ENCODE peak calls at places on chromosomes 6 and 20, in five cellular contexts. E is heart right ventricle, T is fibroblast of lung, S is stomach, I is sigmoid colon. M is an unnamed sample.

GRCh38 chr20:19414600-19414999 is 202.2 kb downstream of the SLC24A3 start:
- DNase-seq in T (no peak), I (no peak), E (no peak), S (no peak), M (no peak)

GRCh38 chr6:72950114-72950860 is 275.0 kb downstream of the KHDC1L start:
- DNase-seq in T (peak; percentile 85), S (no peak), I (no peak), E (no peak), M (no peak)

GRCh38 chr6:55868910-55869479 is 6.4 kb downstream of the BMP5 start:
- DNase-seq in I (no peak), E (no peak), T (peak; percentile 72), S (no peak), M (no peak)

GRCh38 chr6:123962508-123962907 is 158.8 kb downstream of the NKAIN2 start:
- DNase-seq in I (no peak), S (peak; percentile 89), T (no peak), E (no peak), M (no peak)

GRCh38 chr6:156699017-156699421 is 78.2 kb upstream of the ARID1B start:
- DNase-seq in E (no peak), T (peak; percentile 86), I (no peak), S (no peak), M (no peak)

GRCh38 chr6:121506761-121507754 is 71.6 kb downstream of the GJA1 start:
- DNase-seq in E (no peak), I (no peak), T (peak; percentile 90), S (no peak), M (no peak)

GRCh38 chr20:4947817-4948559 is 53.3 kb downstream of the SLC23A2 start:
- DNase-seq in T (no peak), S (no peak), I (no peak), E (no peak), M (no peak)

GRCh38 chr6:96162711-96163120 is 146.9 kb downstream of the FUT9 start:
- DNase-seq in T (peak; percentile 46), E (no peak), I (no peak), S (no peak), M (no peak)

GRCh38 chr6:43544461-43544860 is 27.6 kb downstream of the POLR1C start:
- DNase-seq in E (no peak), S (no peak), I (no peak), T (no peak), M (no peak)

GRCh38 chr6:30752164-30752927 is 8.0 kb upstream of the IER3 start:
- DNase-seq in S (peak; percentile 83), E (peak; percentile 95), I (peak; percentile 98), T (peak; percentile 100), M (peak; percentile 99)

GRCh38 chr6:98041072-98041471 is 758.1 kb upstream of the MMS22L start:
- DNase-seq in E (no peak), I (no peak), T (peak; percentile 19), S (no peak), M (no peak)

GRCh38 chr6:105798057-105798456 is 288.1 kb upstream of the PRDM1 start:
- DNase-seq in T (peak; percentile 37), I (peak; percentile 72), E (no peak), S (no peak), M (no peak)

GRCh38 chr20:38434310-38434741 is 802 bp downstream of the SNHG17 start:
- DNase-seq in E (no peak), S (no peak), T (peak; percentile 18), I (no peak), M (no peak)

GRCh38 chr20:10622657-10623418 is 51.0 kb downstream of the JAG1 start:
- DNase-seq in E (peak; percentile 66), T (peak; percentile 91), S (no peak), I (peak; percentile 88), M (peak; percentile 82)

GRCh38 chr6:97215157-97215769 is 67.8 kb downstream of the MMS22L start:
- DNase-seq in S (no peak), I (no peak), T (peak; percentile 77), E (peak; percentile 10), M (peak; percentile 30)

GRCh38 chr6:84457276-84457675 is 229.8 kb upstream of the CEP162 start:
- DNase-seq in S (no peak), E (no peak), T (peak; percentile 74), I (no peak), M (no peak)

GRCh38 chr20:45423700-45424099 is 7.8 kb downstream of the PIGT start:
- DNase-seq in I (no peak), S (no peak), T (no peak), E (no peak), M (no peak)

GRCh38 chr6:14984454-14984853 is 261.4 kb upstream of the JARID2 start:
- DNase-seq in E (peak; percentile 20), S (peak; percentile 28), T (peak; percentile 17), I (no peak), M (no peak)

GRCh38 chr6:119717942-119718341 is 368.4 kb upstream of the MAN1A1 start:
- DNase-seq in T (no peak), E (no peak), S (no peak), I (no peak), M (no peak)

GRCh38 chr20:48524582-48524981 is 303.2 kb downstream of the PREX1 start:
- DNase-seq in T (no peak), I (no peak), E (no peak), S (no peak), M (no peak)

GRCh38 chr6:84768442-84769174 is 4.2 kb upstream of the TBX18 start:
- DNase-seq in I (no peak), S (no peak), E (no peak), T (no peak), M (peak; percentile 79)

GRCh38 chr20:61288331-61288784 is 36.3 kb downstream of the CDH4 start:
- DNase-seq in I (no peak), T (no peak), E (no peak), S (no peak), M (no peak)

GRCh38 chr6:30325150-30325872 is 1.4 kb upstream of the TRIM39 start:
- DNase-seq in I (peak; percentile 65), T (peak; percentile 62), E (no peak), S (peak; percentile 43), M (peak; percentile 59)

GRCh38 chr20:49356676-49357075 is 78.8 kb upstream of the ZNFX1 start:
- DNase-seq in I (no peak), E (no peak), S (no peak), T (no peak), M (no peak)

DNA sequence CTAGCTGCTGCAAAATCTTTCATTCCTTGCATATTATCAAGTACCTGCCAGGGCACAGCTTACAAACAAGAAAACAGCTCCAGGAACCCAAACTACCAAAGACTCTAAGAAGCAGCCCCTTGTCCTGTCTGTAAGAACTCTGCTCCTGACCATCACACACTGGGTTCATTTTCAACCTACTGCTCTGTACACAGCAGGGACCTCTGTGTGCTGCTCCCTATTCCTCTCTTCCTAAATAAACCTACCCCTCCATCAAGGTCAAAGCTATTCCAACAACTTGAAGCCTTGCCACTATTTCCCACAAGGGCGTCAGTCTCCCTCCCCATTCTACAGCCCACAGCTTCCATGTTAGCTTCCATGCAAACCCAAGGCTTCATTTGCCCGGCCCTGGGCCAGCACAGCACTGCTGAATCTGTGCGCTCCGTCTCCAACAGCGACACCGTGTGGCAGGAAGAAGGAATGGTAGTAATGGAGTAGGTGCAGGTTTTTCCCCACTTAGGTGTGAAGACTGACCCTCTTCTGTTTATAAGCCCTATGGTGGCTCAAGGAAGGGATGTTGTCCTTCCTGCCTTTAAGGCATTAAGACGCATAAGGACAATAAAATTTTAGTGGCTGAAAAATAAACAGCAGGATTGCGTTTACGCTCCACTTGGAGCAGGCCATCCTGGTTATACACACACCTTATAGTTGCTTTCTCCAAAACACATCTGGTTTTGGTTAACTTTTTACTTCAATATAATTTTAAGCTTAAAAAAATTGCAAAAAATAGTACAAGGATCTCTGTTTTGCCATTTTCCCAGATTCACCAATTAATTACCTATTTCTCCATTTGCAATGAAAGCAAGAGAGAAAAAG is 115.2 kb upstream of the NXT1 start:
- DNase-seq in E (peak; percentile 77), I (no peak), S (peak; percentile 66), T (peak; percentile 41), M (peak; percentile 89)
- H3K4me1 ChIP-seq in E (no peaks in the 10 kb centered on the region), I (no peaks in the 10 kb centered on the region), S (no peaks in the 10 kb centered on the region), T (peaks cover 12% of the 10 kb centered on the region), M (no peaks in the 10 kb centered on the region)

GRCh38 chr6:110705543-110705942 is 109.7 kb downstream of the CDK19 start:
- DNase-seq in S (no peak), I (no peak), T (no peak), E (no peak), M (no peak)

GRCh38 chr6:110699780-110700179 is 115.5 kb downstream of the CDK19 start:
- DNase-seq in S (no peak), E (no peak), I (no peak), T (no peak), M (no peak)

GRCh38 chr6:110708295-110708965 is 106.8 kb downstream of the CDK19 start:
- DNase-seq in S (no peak), I (no peak), T (peak; percentile 68), E (no peak), M (no peak)

GRCh38 chr6:110703906-110704594 is 111.2 kb downstream of the CDK19 start:
- DNase-seq in I (no peak), T (no peak), S (no peak), E (no peak), M (no peak)

GRCh38 chr6:110703010-110703905 is 112.0 kb downstream of the CDK19 start:
- DNase-seq in I (no peak), E (no peak), S (no peak), T (peak; percentile 12), M (no peak)
- H3K4me3 ChIP-seq in I (no peak overlapping the region), E (no peak overlapping the region), S (no peak overlapping the region), T (no peak overlapping the region), M (no peak overlapping the region)

GRCh38 chr20:31851240-31851955 is 6.0 kb upstream of the FOXS1 start:
- DNase-seq in I (no peak), S (no peak), E (no peak), T (no peak), M (no peak)
- H3K27me3 ChIP-seq in I (peaks cover 4% of the 10 kb centered on the region), S (no peaks in the 10 kb centered on the region), E (peaks cover 47% of the 10 kb centered on the region), T (peaks cover 28% of the 10 kb centered on the region), M (no peaks in the 10 kb centered on the region)

GRCh38 chr20:34402461-34402860 is 39.4 kb downstream of the ITCH start:
- DNase-seq in T (peak; percentile 10), E (no peak), S (no peak), I (no peak), M (no peak)
- H3K4me1 ChIP-seq in T (peaks cover 4% of the 10 kb centered on the region), E (no peaks in the 10 kb centered on the region), S (peaks cover 80% of the 10 kb centered on the region), I (peaks cover 43% of the 10 kb centered on the region), M (peaks cover 2% of the 10 kb centered on the region)

DNA sequence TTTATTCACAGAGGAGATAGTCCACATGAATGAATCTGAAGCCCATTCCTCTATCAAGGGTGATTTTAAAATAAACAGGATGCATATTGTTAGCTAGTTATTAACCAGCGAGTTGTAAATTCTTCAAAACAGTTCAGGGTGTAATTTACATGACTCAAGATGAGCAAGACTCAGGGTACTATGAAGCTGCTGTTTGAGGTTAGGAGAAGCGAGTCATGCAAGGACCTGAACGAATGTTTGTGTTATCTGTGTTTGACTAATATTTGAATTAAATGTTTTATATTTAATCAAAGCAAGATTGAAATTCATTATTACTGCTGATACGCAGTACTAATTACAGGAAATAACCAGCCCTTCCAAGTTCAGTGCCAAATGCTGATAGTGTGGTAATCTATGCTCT is 191.1 kb downstream of the SAMD5 start:
- DNase-seq in S (no peak), T (peak; percentile 81), I (no peak), E (no peak), M (no peak)
- H3K4me3 ChIP-seq in S (no peak overlapping the region), T (no peak overlapping the region), I (no peak overlapping the region), E (no peak overlapping the region), M (no peak overlapping the region)

GRCh38 chr20:50427740-50428462 is 82.3 kb upstream of the PTPN1 start:
- DNase-seq in T (peak; percentile 32), I (peak; percentile 85), E (no peak), S (peak; percentile 67), M (no peak)
- H3K27me3 ChIP-seq in T (no peaks in the 10 kb centered on the region), I (no peaks in the 10 kb centered on the region), E (no peaks in the 10 kb centered on the region), S (no peaks in the 10 kb centered on the region), M (no peaks in the 10 kb centered on the region)